ENCODE peak calls at places on chromosomes 3 and 15, in five cellular contexts. One of them, this sample, is unnamed.

GRCh38 chr15:98787936-98788757 is 139.8 kb downstream of the IGF1R start:
- DNase-seq in brain microvascular endothelial cell: no peak
- DNase-seq in left ventricle myocardium inferior: no peak
- DNase-seq in AG04450: no peak
- DNase-seq in upper lobe of right lung: no peak
- DNase-seq in this sample: no peak

GRCh38 chr3:155230382-155230781 is 63.1 kb downstream of the STRIT1 start:
- DNase-seq in upper lobe of right lung: no peak
- DNase-seq in brain microvascular endothelial cell: no peak
- DNase-seq in AG04450: no peak
- DNase-seq in left ventricle myocardium inferior: no peak
- DNase-seq in this sample: no peak

GRCh38 chr3:149586871-149587270 is 71.0 kb downstream of the WWTR1 start:
- DNase-seq in upper lobe of right lung: no peak
- DNase-seq in left ventricle myocardium inferior: no peak
- DNase-seq in AG04450: no peak
- DNase-seq in brain microvascular endothelial cell: no peak
- DNase-seq in this sample: peak

GRCh38 chr3:180000500-180000899 is 36.2 kb downstream of the PEX5L start:
- DNase-seq in left ventricle myocardium inferior: no peak
- DNase-seq in upper lobe of right lung: no peak
- DNase-seq in AG04450: no peak
- DNase-seq in brain microvascular endothelial cell: no peak
- DNase-seq in this sample: no peak

GRCh38 chr15:69838951-69839350 is 258.8 kb downstream of the TLE3 start:
- DNase-seq in upper lobe of right lung: no peak
- DNase-seq in AG04450: no peak
- DNase-seq in left ventricle myocardium inferior: no peak
- DNase-seq in brain microvascular endothelial cell: no peak
- DNase-seq in this sample: no peak

GRCh38 chr15:97691799-97692198 is 268.7 kb upstream of the ARRDC4 start:
- DNase-seq in AG04450: no peak
- DNase-seq in left ventricle myocardium inferior: no peak
- DNase-seq in upper lobe of right lung: no peak
- DNase-seq in brain microvascular endothelial cell: no peak
- DNase-seq in this sample: no peak

GRCh38 chr15:86743283-86743903 is 663.7 kb downstream of the AGBL1 start:
- DNase-seq in left ventricle myocardium inferior: peak
- DNase-seq in brain microvascular endothelial cell: no peak
- DNase-seq in AG04450: no peak
- DNase-seq in upper lobe of right lung: no peak
- DNase-seq in this sample: no peak

GRCh38 chr15:25905140-25905539 is 42.0 kb upstream of the ATP10A start:
- DNase-seq in upper lobe of right lung: peak
- DNase-seq in AG04450: peak
- DNase-seq in brain microvascular endothelial cell: peak
- DNase-seq in left ventricle myocardium inferior: no peak
- DNase-seq in this sample: peak

GRCh38 chr3:119497824-119498187 is 541 bp upstream of the TIMMDC1 start:
- DNase-seq in AG04450: no peak
- DNase-seq in upper lobe of right lung: no peak
- DNase-seq in left ventricle myocardium inferior: no peak
- DNase-seq in brain microvascular endothelial cell: no peak
- DNase-seq in this sample: no peak

GRCh38 chr3:23055733-23056376 is 147.3 kb upstream of the UBE2E2 start:
- DNase-seq in AG04450: peak
- DNase-seq in left ventricle myocardium inferior: no peak
- DNase-seq in upper lobe of right lung: no peak
- DNase-seq in brain microvascular endothelial cell: peak
- DNase-seq in this sample: peak

GRCh38 chr3:36909666-36910065 is 35.2 kb downstream of the TRANK1 start:
- DNase-seq in left ventricle myocardium inferior: no peak
- DNase-seq in upper lobe of right lung: no peak
- DNase-seq in AG04450: no peak
- DNase-seq in brain microvascular endothelial cell: no peak
- DNase-seq in this sample: no peak

GRCh38 chr3:36907911-36908646 is 36.8 kb downstream of the TRANK1 start:
- DNase-seq in brain microvascular endothelial cell: peak
- DNase-seq in left ventricle myocardium inferior: peak
- DNase-seq in upper lobe of right lung: no peak
- DNase-seq in AG04450: peak
- DNase-seq in this sample: peak

GRCh38 chr3:36909181-36909580 is 35.7 kb downstream of the TRANK1 start:
- DNase-seq in AG04450: no peak
- DNase-seq in left ventricle myocardium inferior: no peak
- DNase-seq in upper lobe of right lung: no peak
- DNase-seq in brain microvascular endothelial cell: no peak
- DNase-seq in this sample: no peak

GRCh38 chr3:36908647-36909180 is 36.1 kb downstream of the TRANK1 start:
- DNase-seq in AG04450: no peak
- DNase-seq in upper lobe of right lung: no peak
- DNase-seq in brain microvascular endothelial cell: no peak
- DNase-seq in left ventricle myocardium inferior: no peak
- DNase-seq in this sample: no peak

GRCh38 chr3:36911990-36912804 is 32.7 kb downstream of the TRANK1 start:
- DNase-seq in brain microvascular endothelial cell: peak
- DNase-seq in left ventricle myocardium inferior: no peak
- DNase-seq in upper lobe of right lung: no peak
- DNase-seq in AG04450: peak
- DNase-seq in this sample: peak
- TF ChIP-seq CTCF in brain microvascular endothelial cell: no peak
- TF ChIP-seq CTCF in left ventricle myocardium inferior: no peak
- TF ChIP-seq CTCF in upper lobe of right lung: no peak
- TF ChIP-seq CTCF in AG04450: no peak
- TF ChIP-seq CTCF in this sample: no peak

DNA sequence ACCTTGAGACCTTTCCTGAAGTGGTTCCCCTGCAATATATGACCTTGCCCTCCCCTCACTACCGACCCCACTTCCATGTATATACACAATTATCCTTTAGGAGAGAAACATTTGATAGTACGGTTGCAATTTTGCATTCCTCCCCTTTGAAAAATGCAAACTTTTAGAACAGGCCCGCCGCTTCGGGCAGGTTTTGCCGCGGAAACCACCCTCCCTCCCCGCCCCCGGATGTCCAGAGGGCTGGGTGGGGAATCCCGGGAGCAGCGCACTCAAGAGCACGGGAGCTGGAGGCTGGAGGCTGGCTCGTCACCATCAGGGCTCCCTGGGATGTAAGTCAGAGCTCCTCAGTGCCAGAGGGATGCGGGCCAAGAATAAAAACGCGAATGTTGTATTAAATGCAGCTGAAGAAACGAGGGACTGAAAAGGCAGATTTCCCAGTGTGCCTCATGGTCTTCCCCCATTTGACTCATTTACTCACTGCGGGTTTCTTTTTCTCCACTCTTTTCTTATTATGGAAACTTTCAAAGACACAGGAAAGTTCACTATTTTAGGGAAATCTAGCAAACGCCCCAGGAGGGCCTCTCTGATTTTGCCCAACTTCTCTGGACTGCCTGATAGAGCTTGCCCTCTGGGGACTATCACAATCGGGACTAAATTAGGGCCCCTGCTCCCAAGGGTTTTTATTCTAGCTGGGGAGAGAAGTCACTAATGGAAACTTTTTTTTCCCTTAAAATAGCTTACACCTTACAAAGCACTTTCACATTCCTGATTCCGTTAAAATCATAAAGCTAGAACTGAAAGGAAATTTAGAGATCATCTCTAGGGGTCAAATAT is 2.9 kb upstream of the USP3 start:
- DNase-seq in brain microvascular endothelial cell: peak
- DNase-seq in left ventricle myocardium inferior: peak
- DNase-seq in AG04450: peak
- DNase-seq in upper lobe of right lung: peak
- DNase-seq in this sample: peak
- H3K4me3 ChIP-seq in brain microvascular endothelial cell: peak
- H3K4me3 ChIP-seq in left ventricle myocardium inferior: peak
- H3K4me3 ChIP-seq in AG04450: peak
- H3K4me3 ChIP-seq in upper lobe of right lung: peak
- H3K4me3 ChIP-seq in this sample: no peak

GRCh38 chr3:33063651-33064051 is 33.3 kb downstream of the GLB1 start:
- DNase-seq in AG04450: no peak
- DNase-seq in upper lobe of right lung: no peak
- DNase-seq in brain microvascular endothelial cell: peak
- DNase-seq in left ventricle myocardium inferior: no peak
- DNase-seq in this sample: no peak

GRCh38 chr3:33061782-33062181 is 35.2 kb downstream of the GLB1 start:
- DNase-seq in upper lobe of right lung: no peak
- DNase-seq in brain microvascular endothelial cell: peak
- DNase-seq in left ventricle myocardium inferior: no peak
- DNase-seq in AG04450: peak
- DNase-seq in this sample: no peak

GRCh38 chr3:33067484-33067883 is 29.5 kb downstream of the GLB1 start:
- DNase-seq in AG04450: no peak
- DNase-seq in brain microvascular endothelial cell: peak
- DNase-seq in upper lobe of right lung: no peak
- DNase-seq in left ventricle myocardium inferior: no peak
- DNase-seq in this sample: no peak

GRCh38 chr3:33062814-33063346 is 34.1 kb downstream of the GLB1 start:
- DNase-seq in AG04450: no peak
- DNase-seq in upper lobe of right lung: no peak
- DNase-seq in brain microvascular endothelial cell: no peak
- DNase-seq in left ventricle myocardium inferior: no peak
- DNase-seq in this sample: no peak

GRCh38 chr3:33064929-33065328 is 32.0 kb downstream of the GLB1 start:
- DNase-seq in AG04450: no peak
- DNase-seq in upper lobe of right lung: no peak
- DNase-seq in left ventricle myocardium inferior: no peak
- DNase-seq in brain microvascular endothelial cell: no peak
- DNase-seq in this sample: no peak
- TF ChIP-seq CTCF in AG04450: no peak
- TF ChIP-seq CTCF in upper lobe of right lung: no peak
- TF ChIP-seq CTCF in left ventricle myocardium inferior: peak
- TF ChIP-seq CTCF in brain microvascular endothelial cell: no peak
- TF ChIP-seq CTCF in this sample: no peak

DNA sequence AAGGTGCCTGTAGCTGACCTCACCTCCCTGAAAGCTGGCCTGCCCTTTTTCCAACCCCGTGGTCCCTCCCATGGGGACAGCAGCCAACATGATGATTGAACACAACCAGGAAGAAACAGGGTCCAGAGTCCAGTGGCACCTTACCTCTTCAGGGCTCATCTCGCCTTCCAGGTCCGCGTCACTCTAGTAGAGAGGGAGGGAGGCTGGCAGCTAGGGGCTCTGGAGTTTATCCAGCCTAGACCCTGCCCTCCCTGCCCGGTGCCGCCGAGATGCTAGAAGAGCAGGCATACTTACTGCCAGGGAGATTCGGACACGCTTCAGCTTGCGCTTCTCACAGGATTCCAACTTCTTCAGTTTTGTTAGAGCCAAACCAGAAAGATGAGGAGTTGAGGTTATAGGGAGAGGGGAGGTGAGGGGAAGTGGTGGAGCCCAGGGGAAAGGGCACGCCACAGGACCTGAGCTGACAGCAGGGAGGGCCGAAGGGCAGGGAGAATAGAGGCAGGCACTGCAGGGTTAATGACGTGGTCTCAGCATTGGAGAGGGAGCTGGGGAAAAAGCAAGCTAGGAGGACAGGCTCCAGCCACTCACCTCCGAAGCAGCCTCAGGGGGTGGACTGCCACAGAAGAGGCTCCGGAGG is 9.1 kb downstream of the CLCN2 start:
- DNase-seq in AG04450: no peak
- DNase-seq in left ventricle myocardium inferior: no peak
- DNase-seq in brain microvascular endothelial cell: no peak
- DNase-seq in upper lobe of right lung: no peak
- DNase-seq in this sample: no peak
- H3K4me3 ChIP-seq in AG04450: no peak
- H3K4me3 ChIP-seq in left ventricle myocardium inferior: no peak
- H3K4me3 ChIP-seq in brain microvascular endothelial cell: no peak
- H3K4me3 ChIP-seq in upper lobe of right lung: no peak
- H3K4me3 ChIP-seq in this sample: no peak

GRCh38 chr3:11566916-11567315 is 76.8 kb downstream of the VGLL4 start:
- DNase-seq in left ventricle myocardium inferior: no peak
- DNase-seq in upper lobe of right lung: no peak
- DNase-seq in brain microvascular endothelial cell: no peak
- DNase-seq in AG04450: no peak
- DNase-seq in this sample: no peak
- TF ChIP-seq CTCF in left ventricle myocardium inferior: no peak
- TF ChIP-seq CTCF in upper lobe of right lung: no peak
- TF ChIP-seq CTCF in brain microvascular endothelial cell: peak
- TF ChIP-seq CTCF in AG04450: no peak
- TF ChIP-seq CTCF in this sample: no peak

GRCh38 chr3:45683417-45684326 is 5.5 kb upstream of the SACM1L start:
- DNase-seq in upper lobe of right lung: no peak
- DNase-seq in left ventricle myocardium inferior: no peak
- DNase-seq in brain microvascular endothelial cell: no peak
- DNase-seq in AG04450: no peak
- DNase-seq in this sample: no peak
- H3K4me3 ChIP-seq in upper lobe of right lung: no peak
- H3K4me3 ChIP-seq in left ventricle myocardium inferior: no peak
- H3K4me3 ChIP-seq in brain microvascular endothelial cell: no peak
- H3K4me3 ChIP-seq in AG04450: no peak
- H3K4me3 ChIP-seq in this sample: no peak

GRCh38 chr15:24772256-24772655 is 96.7 kb downstream of the NPAP1 start:
- DNase-seq in AG04450: no peak
- DNase-seq in brain microvascular endothelial cell: no peak
- DNase-seq in left ventricle myocardium inferior: no peak
- DNase-seq in upper lobe of right lung: no peak
- DNase-seq in this sample: no peak
- TF ChIP-seq CTCF in AG04450: no peak
- TF ChIP-seq CTCF in brain microvascular endothelial cell: no peak
- TF ChIP-seq CTCF in left ventricle myocardium inferior: no peak
- TF ChIP-seq CTCF in upper lobe of right lung: no peak
- TF ChIP-seq CTCF in this sample: no peak

This sample was measured in kidney epithelial cell.